ENCODE peak calls at places on chromosome 7, in nine cellular contexts. B, U, Y, A, P, C, L, K and W are unnamed samples.

GRCh38 chr7:108492742-108493141 is 33.2 kb downstream of the PNPLA8 start:
- DNase-seq in A (no peak), C (no peak), P (peak), U (no peak), B (peak), K (no peak), L (no peak), Y (no peak), W (no peak)

GRCh38 chr7:45122975-45123860 is 11.7 kb upstream of the TBRG4 start:
- DNase-seq in U (no peak), L (no peak), Y (no peak), C (no peak), B (no peak), K (no peak), A (no peak), P (no peak), W (no peak)

GRCh38 chr7:31082450-31082849 is 30.3 kb downstream of the ADCYAP1R1 start:
- DNase-seq in A (no peak), L (no peak), K (no peak), C (no peak), P (no peak), Y (no peak), U (no peak), B (no peak), W (no peak)

GRCh38 chr7:117990834-117991233 is 117.6 kb upstream of the CTTNBP2 start:
- DNase-seq in C (no peak), K (no peak), P (no peak), A (no peak), L (no peak), B (no peak), Y (no peak), U (no peak), W (no peak)

GRCh38 chr7:76086070-76086469 is 38.2 kb downstream of the MDH2 start:
- DNase-seq in B (peak), L (peak), C (no peak), A (no peak), K (no peak), P (no peak), U (no peak), Y (no peak), W (no peak)

GRCh38 chr7:128266529-128266890 is 25.4 kb downstream of the LEP start:
- DNase-seq in B (no peak), A (no peak), P (no peak), Y (no peak), L (no peak), K (no peak), C (no peak), U (no peak), W (no peak)

GRCh38 chr7:39540320-39540719 is 25.9 kb upstream of the YAE1 start:
- DNase-seq in L (no peak), U (no peak), K (no peak), B (no peak), Y (peak), A (no peak), P (no peak), C (no peak), W (peak)

GRCh38 chr7:155939350-155939749 is 127.1 kb upstream of the SHH start:
- DNase-seq in B (no peak), A (no peak), U (no peak), K (no peak), P (no peak), C (no peak), L (no peak), Y (no peak), W (no peak)

GRCh38 chr7:17524746-17525145 is 226.3 kb downstream of the AHR start:
- DNase-seq in U (no peak), A (no peak), P (no peak), C (no peak), B (peak), Y (no peak), K (no peak), L (peak), W (no peak)

GRCh38 chr7:101823086-101823485 is 5.7 kb downstream of the CUX1 start:
- DNase-seq in U (peak), Y (no peak), P (no peak), A (peak), K (no peak), B (no peak), L (no peak), C (peak), W (no peak)

GRCh38 chr7:28853834-28854749 is 104.0 kb downstream of the TRIL start:
- DNase-seq in P (peak), K (peak), C (peak), A (peak), Y (peak), B (peak), U (peak), L (peak), W (peak)

GRCh38 chr7:116543664-116544063 is 18.8 kb downstream of the CAV1 start:
- DNase-seq in A (peak), U (no peak), Y (no peak), L (peak), B (peak), P (no peak), C (no peak), K (no peak), W (no peak)

GRCh38 chr7:127702938-127703337 is 50.9 kb downstream of the SND1 start:
- DNase-seq in C (no peak), K (no peak), P (no peak), U (no peak), B (no peak), L (peak), A (no peak), Y (no peak), W (no peak)

GRCh38 chr7:33892945-33893344 is 12.4 kb upstream of the BMPER start:
- DNase-seq in U (no peak), L (peak), A (no peak), C (no peak), K (no peak), P (no peak), Y (no peak), B (peak), W (no peak)

GRCh38 chr7:141752634-141753033 is 11.3 kb upstream of the TAS2R3 start:
- DNase-seq in Y (no peak), L (no peak), U (no peak), K (no peak), C (no peak), B (peak), P (peak), A (no peak), W (no peak)

GRCh38 chr7:100673942-100674431 is 447 bp downstream of the GNB2 start:
- DNase-seq in L (peak), Y (peak), B (no peak), K (no peak), A (peak), U (peak), P (no peak), C (no peak), W (peak)

GRCh38 chr7:150719960-150720891 is 3.8 kb downstream of the GIMAP1 start:
- DNase-seq in A (no peak), P (no peak), C (no peak), B (no peak), K (no peak), L (no peak), U (no peak), Y (no peak), W (no peak)

GRCh38 chr7:124101173-124101768 is 68.4 kb upstream of the TMEM229A start:
- DNase-seq in K (peak), A (peak), L (no peak), P (peak), B (peak), U (no peak), C (no peak), Y (peak), W (peak)

GRCh38 chr7:159207398-159207797 is 62.7 kb upstream of the VIPR2 start:
- DNase-seq in K (no peak), C (no peak), P (no peak), Y (no peak), L (no peak), A (no peak), B (no peak), U (no peak), W (no peak)

GRCh38 chr7:16071246-16071857 is 350.0 kb downstream of the CRPPA start:
- DNase-seq in K (peak), L (peak), U (no peak), Y (peak), A (peak), P (peak), B (peak), C (no peak), W (peak)

GRCh38 chr7:156001496-156002260 is 189.4 kb upstream of the SHH start:
- DNase-seq in Y (no peak), K (no peak), L (no peak), P (no peak), B (no peak), C (no peak), U (peak), A (no peak), W (no peak)

GRCh38 chr7:14888904-14889482 is 13.6 kb downstream of the DGKB start:
- DNase-seq in K (no peak), P (no peak), L (peak), Y (peak), U (no peak), A (no peak), C (no peak), B (no peak), W (no peak)

GRCh38 chr7:110645616-110646015 is 445.3 kb upstream of the LRRN3 start:
- DNase-seq in B (no peak), P (no peak), C (no peak), Y (no peak), U (no peak), L (no peak), K (no peak), A (peak), W (no peak)

GRCh38 chr7:24871765-24872164 is 108.2 kb downstream of the OSBPL3 start:
- DNase-seq in U (no peak), Y (no peak), L (no peak), P (no peak), A (no peak), C (no peak), B (no peak), K (no peak), W (no peak)

GRCh38 chr7:45178241-45179225 is 20.9 kb downstream of the RAMP3 start:
- DNase-seq in P (peak), Y (no peak), C (no peak), K (peak), U (no peak), B (no peak), L (no peak), A (no peak), W (no peak)

GRCh38 chr7:96548664-96549063 is 161.0 kb downstream of the SEM1 start:
- DNase-seq in K (no peak), A (no peak), B (no peak), Y (peak), P (peak), C (peak), L (no peak), U (no peak), W (no peak)

GRCh38 chr7:129423700-129424410 is 10.4 kb upstream of the STRIP2 start:
- DNase-seq in U (no peak), L (no peak), B (peak), C (no peak), P (peak), K (no peak), Y (no peak), A (peak), W (peak)

GRCh38 chr7:112995091-112995824 is 91.4 kb downstream of the GPR85 start:
- DNase-seq in B (peak), K (no peak), L (peak), Y (no peak), U (no peak), C (no peak), P (no peak), A (no peak), W (no peak)

GRCh38 chr7:24713039-24713793 is 44.0 kb downstream of the GSDME start:
- DNase-seq in A (no peak), K (no peak), P (no peak), Y (no peak), U (no peak), B (no peak), C (no peak), L (no peak), W (no peak)

GRCh38 chr7:26995664-26996063 is 100.1 kb downstream of the HOXA1 start:
- DNase-seq in U (no peak), K (no peak), P (no peak), C (no peak), B (no peak), Y (no peak), L (no peak), A (no peak), W (no peak)

GRCh38 chr7:45084336-45084735 is 4.4 kb downstream of the NACAD start:
- DNase-seq in U (no peak), K (no peak), L (no peak), A (no peak), B (no peak), C (no peak), Y (no peak), P (no peak), W (no peak)

GRCh38 chr7:57414415-57414814 is 35.6 kb upstream of the ZNF716 start:
- DNase-seq in L (no peak), U (peak), A (no peak), P (no peak), C (no peak), K (no peak), Y (no peak), B (no peak), W (no peak)

GRCh38 chr7:108103566-108104298 is 26.4 kb downstream of the LAMB4 start:
- DNase-seq in B (peak), A (peak), K (no peak), C (no peak), Y (peak), U (peak), L (no peak), P (peak), W (no peak)

GRCh38 chr7:103810112-103810744 is 179.2 kb downstream of the RELN start:
- DNase-seq in B (no peak), C (no peak), L (no peak), A (no peak), P (peak), K (no peak), U (no peak), Y (peak), W (peak)

GRCh38 chr7:27606270-27607209 is 56.1 kb downstream of the HIBADH start:
- DNase-seq in A (peak), U (no peak), Y (peak), C (peak), K (no peak), P (peak), L (peak), B (peak), W (peak)

GRCh38 chr7:100396421-100396982 is 23.2 kb downstream of the PILRA start:
- DNase-seq in P (no peak), Y (no peak), K (no peak), A (peak), C (no peak), L (no peak), U (no peak), B (no peak), W (peak)

GRCh38 chr7:88305044-88305443 is 1.6 kb downstream of the STEAP4 start:
- DNase-seq in L (no peak), P (no peak), C (peak), K (no peak), Y (no peak), U (no peak), A (no peak), B (no peak), W (no peak)

GRCh38 chr7:137932881-137933269 is 69.0 kb downstream of the CREB3L2 start:
- DNase-seq in A (peak), Y (no peak), P (peak), K (no peak), L (peak), U (no peak), B (peak), C (no peak), W (no peak)
- H3K4me3 ChIP-seq in A (no peak), Y (no peak), P (no peak), K (no peak), L (peak), U (no peak), B (no peak), C (no peak), W (no peak)

GRCh38 chr7:11193888-11194287 is 220.2 kb downstream of the PHF14 start:
- DNase-seq in L (no peak), P (no peak), Y (no peak), A (no peak), B (no peak), C (no peak), K (no peak), U (no peak), W (no peak)
- H3K4me3 ChIP-seq in L (peak), P (no peak), Y (no peak), A (no peak), B (no peak), C (no peak), K (no peak), U (no peak), W (no peak)

GRCh38 chr7:1452205-1452604 is 7.1 kb downstream of the MICALL2 start:
- DNase-seq in P (no peak), B (no peak), C (peak), A (no peak), K (no peak), U (no peak), Y (no peak), L (no peak), W (no peak)
- H3K4me3 ChIP-seq in P (no peak), B (no peak), C (no peak), A (no peak), K (no peak), U (no peak), Y (no peak), L (no peak), W (no peak)

DNA sequence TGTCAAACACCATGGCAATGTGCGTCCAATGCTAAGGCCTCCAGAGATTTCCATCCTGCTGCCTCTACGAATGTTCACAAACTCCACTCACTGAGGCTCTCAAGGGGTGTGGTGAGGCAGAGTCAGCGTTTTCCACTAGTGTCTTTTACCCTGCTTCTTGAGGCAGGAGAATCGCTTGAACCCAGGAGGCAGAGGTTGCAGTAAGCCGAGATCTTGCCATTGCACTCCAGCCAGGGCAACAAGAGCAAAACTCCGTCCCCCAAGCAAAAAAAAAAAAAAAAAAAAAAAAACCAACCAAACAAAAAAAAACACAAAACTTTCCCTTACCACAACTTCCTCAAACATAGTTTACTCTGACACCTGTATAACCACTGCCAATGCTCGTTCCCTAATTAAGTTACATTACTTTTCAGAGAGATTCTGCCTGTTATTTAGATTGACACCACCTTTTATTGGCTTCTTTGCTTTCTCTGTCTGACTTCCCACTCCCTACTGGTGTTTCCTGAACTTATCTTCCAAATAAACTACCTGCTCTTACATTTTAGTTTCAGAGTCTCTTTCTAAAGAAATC is 102.1 kb upstream of the ZNF746 start:
- DNase-seq in B (no peak), P (no peak), A (no peak), U (peak), K (no peak), C (no peak), Y (no peak), L (no peak), W (no peak)
- H3K4me3 ChIP-seq in B (no peak), P (no peak), A (no peak), U (no peak), K (no peak), C (no peak), Y (no peak), L (no peak), W (no peak)

GRCh38 chr7:4642468-4643203 is 39.5 kb upstream of the FOXK1 start:
- DNase-seq in A (peak), P (no peak), B (no peak), K (no peak), C (no peak), U (no peak), L (no peak), Y (no peak), W (no peak)

GRCh38 chr7:4638781-4639575 is 43.1 kb upstream of the FOXK1 start:
- DNase-seq in L (no peak), A (no peak), P (no peak), Y (no peak), K (no peak), B (no peak), C (no peak), U (no peak), W (no peak)

GRCh38 chr7:4641667-4642467 is 40.2 kb upstream of the FOXK1 start:
- DNase-seq in Y (peak), P (peak), C (peak), K (peak), A (peak), L (peak), B (peak), U (peak), W (peak)

GRCh38 chr7:4645241-4645640 is 36.9 kb upstream of the FOXK1 start:
- DNase-seq in K (no peak), L (peak), A (no peak), U (no peak), P (no peak), Y (no peak), C (no peak), B (no peak), W (no peak)

DNA sequence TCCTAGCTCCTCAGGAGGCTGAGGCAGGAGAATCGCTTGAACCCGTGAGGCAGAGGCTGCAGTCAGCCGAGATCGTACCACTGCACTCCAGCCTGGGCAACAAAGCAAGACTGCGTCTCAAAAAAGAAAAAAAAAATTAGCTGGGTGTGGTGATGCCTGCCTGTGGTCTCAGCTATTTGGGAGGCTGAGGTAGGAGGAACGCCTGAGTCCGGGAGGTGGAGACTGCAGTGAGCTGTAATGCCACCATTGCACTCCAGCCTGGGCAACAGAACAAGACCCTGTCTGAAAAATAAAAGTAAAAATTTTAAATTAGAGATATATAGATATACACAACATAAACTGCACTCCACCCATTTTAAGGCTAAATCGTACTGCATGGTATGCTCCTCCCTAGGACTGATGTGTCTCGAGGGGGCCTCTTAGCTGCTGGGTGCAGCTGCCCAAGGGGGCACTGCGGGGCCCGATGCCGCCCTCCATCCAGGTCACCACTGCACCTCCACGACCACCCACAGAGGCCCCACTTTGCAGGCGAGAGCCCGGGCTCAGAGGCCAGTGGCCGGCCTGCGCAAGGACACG is 40.9 kb upstream of the FOXK1 start:
- DNase-seq in U (no peak), A (no peak), Y (no peak), L (no peak), C (no peak), B (no peak), K (no peak), P (no peak), W (no peak)
- H3K4me3 ChIP-seq in U (peak), A (peak), Y (peak), L (peak), C (peak), B (peak), K (peak), P (peak), W (peak)

GRCh38 chr7:36393826-36394225 is 4.2 kb downstream of the ANLN start:
- DNase-seq in L (no peak), C (no peak), Y (no peak), P (no peak), A (no peak), K (no peak), B (peak), U (no peak), W (no peak)

GRCh38 chr7:36388423-36388822 is 1.2 kb upstream of the ANLN start:
- DNase-seq in C (no peak), K (no peak), Y (no peak), P (no peak), B (no peak), L (no peak), A (no peak), U (no peak), W (no peak)

GRCh38 chr7:36389371-36390198 is at the start of gene ANLN:
- DNase-seq in C (peak), A (peak), K (peak), L (peak), U (peak), B (peak), P (peak), Y (peak), W (peak)

GRCh38 chr7:36390199-36391090 is 783 bp downstream of the ANLN start:
- DNase-seq in B (peak), P (peak), K (peak), L (peak), U (peak), Y (peak), C (peak), A (peak), W (peak)

GRCh38 chr7:36391436-36392198 is 2.0 kb downstream of the ANLN start:
- DNase-seq in L (no peak), B (no peak), C (no peak), P (peak), Y (no peak), A (no peak), U (no peak), K (no peak), W (peak)
- H3K4me3 ChIP-seq in L (peak), B (peak), C (no peak), P (peak), Y (no peak), A (peak), U (no peak), K (peak), W (no peak)